ENCODE peak calls at places on chromosomes 13 and 19, in five cellular contexts. U, A, S, L and D are unnamed samples.

GRCh38 chr13:29922896-29923295 is 72.5 kb upstream of the UBL3 start:
- DNase-seq in U (no peak), A (no peak), S (no peak), L (no peak), D (no peak)

GRCh38 chr13:104327217-104327616 is 1261.0 kb upstream of the SLC10A2 start:
- DNase-seq in U (no peak), A (no peak), S (no peak), L (no peak), D (no peak)

GRCh38 chr13:51800456-51800855 is 3.5 kb downstream of the DHRS12 start:
- DNase-seq in U (no peak), A (no peak), S (no peak), L (no peak), D (no peak)

GRCh38 chr13:58134012-58134411 is 502.5 kb downstream of the PCDH17 start:
- DNase-seq in U (no peak), A (no peak), S (no peak), L (no peak), D (no peak)

GRCh38 chr19:17107546-17108452 is 32.2 kb downstream of the MYO9B start:
- DNase-seq in U (no peak), A (no peak), S (peak; percentile 65), L (no peak), D (no peak)

GRCh38 chr19:33465834-33466233 is 55.8 kb downstream of the PEPD start:
- DNase-seq in U (no peak), A (no peak), S (no peak), L (no peak), D (no peak)

GRCh38 chr19:35115538-35115951 is at the start of gene FXYD3:
- DNase-seq in U (no peak), A (no peak), S (no peak), L (no peak), D (no peak)

GRCh38 chr13:110519046-110519445 is 42.5 kb downstream of the RAB20 start:
- DNase-seq in U (no peak), A (no peak), S (no peak), L (no peak), D (no peak)

GRCh38 chr13:59643239-59643865 is 520.4 kb downstream of the DIAPH3 start:
- DNase-seq in U (no peak), A (no peak), S (no peak), L (no peak), D (no peak)

GRCh38 chr13:113109151-113110047 is 3.8 kb downstream of the F7 start:
- DNase-seq in U (no peak), A (no peak), S (peak; percentile 13), L (no peak), D (no peak)

GRCh38 chr19:49637865-49638350 is 2.0 kb downstream of the RRAS start:
- DNase-seq in U (no peak), A (no peak), S (peak; percentile 92), L (no peak), D (no peak)

GRCh38 chr13:46211116-46211515 is 612 bp upstream of the LRRC63 start:
- DNase-seq in U (peak; percentile 17), A (no peak), S (no peak), L (peak; percentile 45), D (peak; percentile 65)

GRCh38 chr13:34201050-34201913 is 383.3 kb downstream of the RFC3 start:
- DNase-seq in U (no peak), A (no peak), S (no peak), L (no peak), D (no peak)

GRCh38 chr13:42735011-42735410 is 46.4 kb upstream of the FAM216B start:
- DNase-seq in U (no peak), A (no peak), S (no peak), L (no peak), D (no peak)

GRCh38 chr19:30228113-30228725 is 144.0 kb upstream of the ZNF536 start:
- DNase-seq in U (no peak), A (no peak), S (no peak), L (no peak), D (no peak)

GRCh38 chr13:65532231-65532630 is 1697.9 kb downstream of the PCDH9 start:
- DNase-seq in U (no peak), A (no peak), S (no peak), L (no peak), D (no peak)

GRCh38 chr13:91375119-91375729 is 23.2 kb upstream of the GPC5 start:
- DNase-seq in U (peak; percentile 43), A (no peak), S (no peak), L (no peak), D (no peak)

GRCh38 chr19:5035817-5036732 is 67.2 kb downstream of the KDM4B start:
- DNase-seq in U (no peak), A (no peak), S (no peak), L (no peak), D (no peak)

GRCh38 chr13:113845723-113846638 is 17.9 kb downstream of the GAS6 start:
- DNase-seq in U (no peak), A (no peak), S (no peak), L (no peak), D (no peak)

GRCh38 chr13:46492946-46493345 is 60.0 kb upstream of the LRCH1 start:
- DNase-seq in U (no peak), A (no peak), S (no peak), L (peak; percentile 19), D (peak; percentile 23)

GRCh38 chr19:39390460-39390758 is 497 bp downstream of the PAF1 start:
- DNase-seq in U (peak; percentile 72), A (no peak), S (no peak), L (no peak), D (no peak)

GRCh38 chr13:114285166-114285808 is 3.9 kb downstream of the UPF3A start:
- DNase-seq in U (no peak), A (no peak), S (no peak), L (no peak), D (no peak)

GRCh38 chr19:46926201-46927071 is 65.6 kb downstream of the ARHGAP35 start:
- DNase-seq in U (no peak), A (no peak), S (no peak), L (no peak), D (no peak)

GRCh38 chr13:40206241-40207109 is 460.0 kb downstream of the FOXO1 start:
- DNase-seq in U (no peak), A (no peak), S (no peak), L (no peak), D (peak; percentile 57)

GRCh38 chr13:45928843-45929242 is 77.3 kb upstream of the SIAH3 start:
- DNase-seq in U (no peak), A (no peak), S (no peak), L (no peak), D (no peak)

GRCh38 chr19:45782820-45783785 is 813 bp upstream of the DMPK start:
- DNase-seq in U (no peak), A (no peak), S (peak; percentile 85), L (no peak), D (no peak)

GRCh38 chr13:108929532-108929931 is 300.1 kb downstream of the MYO16 start:
- DNase-seq in U (no peak), A (no peak), S (no peak), L (no peak), D (no peak)

GRCh38 chr19:49520705-49521319 is 7.0 kb upstream of the RCN3 start:
- DNase-seq in U (no peak), A (no peak), S (no peak), L (no peak), D (no peak)

GRCh38 chr19:751501-752341 is 809 bp downstream of the MISP start:
- DNase-seq in U (no peak), A (no peak), S (no peak), L (no peak), D (no peak)

GRCh38 chr13:76330756-76331155 is 555.4 kb downstream of the KCTD12 start:
- DNase-seq in U (no peak), A (no peak), S (no peak), L (no peak), D (no peak)

GRCh38 chr13:83221813-83222241 is 660.4 kb downstream of the SLITRK1 start:
- DNase-seq in U (peak; percentile 76), A (no peak), S (no peak), L (no peak), D (no peak)

GRCh38 chr19:15251749-15252397 is 19.6 kb upstream of the EPHX3 start:
- DNase-seq in U (no peak), A (no peak), S (peak; percentile 86), L (no peak), D (no peak)

GRCh38 chr19:15249912-15250634 is 17.8 kb upstream of the EPHX3 start:
- DNase-seq in U (no peak), A (no peak), S (peak; percentile 65), L (no peak), D (no peak)

GRCh38 chr19:15251010-15251748 is 18.9 kb upstream of the EPHX3 start:
- DNase-seq in U (no peak), A (no peak), S (no peak), L (no peak), D (no peak)

GRCh38 chr19:15249560-15249874 is 17.3 kb upstream of the EPHX3 start:
- DNase-seq in U (no peak), A (no peak), S (no peak), L (no peak), D (no peak)

GRCh38 chr19:15250635-15250993 is 18.4 kb upstream of the EPHX3 start:
- DNase-seq in U (no peak), A (no peak), S (no peak), L (no peak), D (no peak)
- H3K4me1 ChIP-seq in U (no peaks in the 10 kb centered on the region), A (peaks cover 38% of the 10 kb centered on the region), S (peaks cover 90% of the 10 kb centered on the region), L (no peaks in the 10 kb centered on the region), D (no peaks in the 10 kb centered on the region)

GRCh38 chr13:67230243-67230773 is at the start of gene PCDH9:
- DNase-seq in U (peak; percentile 88), A (peak; percentile 20), S (peak; percentile 96), L (peak; percentile 98), D (peak; percentile 81)
- H3K9me3 ChIP-seq in U (no peaks in the 10 kb centered on the region), A (no peaks in the 10 kb centered on the region), S (no peaks in the 10 kb centered on the region), L (no peaks in the 10 kb centered on the region), D (no peaks in the 10 kb centered on the region)

DNA sequence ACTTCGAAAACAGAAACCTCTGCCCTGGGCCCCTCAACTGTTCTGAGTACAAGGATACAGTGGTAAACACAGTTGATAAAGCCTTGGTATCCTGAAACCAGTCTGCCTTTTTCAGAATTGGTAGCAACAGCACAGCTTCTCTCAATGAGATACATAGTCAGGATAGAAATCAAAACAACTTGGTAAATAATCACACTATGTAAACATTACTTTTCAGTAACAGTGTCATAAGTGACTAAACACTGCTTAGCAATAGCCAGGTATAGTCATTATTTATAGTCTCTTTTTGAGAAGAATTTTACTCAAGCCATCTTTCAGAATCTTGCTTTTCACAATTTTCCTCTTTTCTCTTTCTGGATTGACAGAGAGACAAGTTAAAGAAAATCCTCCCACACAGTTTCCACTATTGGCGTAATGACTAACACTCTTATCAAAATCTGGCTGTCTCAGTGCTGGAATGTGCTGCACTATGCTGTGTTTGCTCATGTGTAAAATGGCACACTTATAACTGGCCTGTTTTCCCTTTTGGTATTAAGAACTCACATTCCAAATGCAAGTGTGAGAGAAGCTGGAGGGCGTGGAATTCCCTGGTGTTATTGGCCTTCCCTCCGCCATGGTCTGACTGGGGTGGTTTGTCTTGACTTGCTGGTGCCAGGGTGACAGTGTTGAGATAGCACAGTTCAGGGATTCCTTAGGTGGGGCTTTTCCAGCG is 368.8 kb downstream of the TDRD3 start:
- DNase-seq in U (no peak), A (no peak), S (no peak), L (no peak), D (no peak)
- H3K27ac ChIP-seq in U (no peak overlapping the region), A (no peak overlapping the region), S (peak overlapping the region; percentile 24), L (no peak overlapping the region), D (no peak overlapping the region)

DNA sequence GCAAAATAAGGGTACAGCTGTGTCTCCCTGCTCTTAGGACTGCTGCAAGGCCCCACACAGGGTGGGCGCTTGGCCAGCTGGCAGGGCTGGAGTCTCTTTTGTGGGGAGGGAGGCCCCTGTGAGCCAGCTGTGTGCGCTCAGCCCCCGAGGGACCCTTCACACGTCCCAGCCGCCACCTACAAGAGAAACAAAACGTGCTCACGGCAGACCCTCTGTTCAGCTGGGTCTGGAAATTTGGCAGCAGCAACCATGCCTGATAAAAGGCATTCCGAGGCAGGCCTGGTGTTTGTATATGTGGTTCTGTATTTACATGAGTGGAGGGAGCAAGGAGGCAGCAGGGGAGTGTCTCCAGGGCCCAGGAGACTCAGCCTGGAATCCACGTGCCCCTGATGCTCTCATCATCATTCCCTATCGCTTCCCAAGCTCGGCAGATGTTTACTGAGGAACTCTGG is 49.7 kb downstream of the CRTC1 start:
- DNase-seq in U (no peak), A (no peak), S (peak; percentile 58), L (no peak), D (no peak)
- H3K4me1 ChIP-seq in U (no peaks in the 10 kb centered on the region), A (no peaks in the 10 kb centered on the region), S (peaks cover 14% of the 10 kb centered on the region), L (no peaks in the 10 kb centered on the region), D (no peaks in the 10 kb centered on the region)